ENCODE peak calls at places on chromosomes 7 and 10, in seven cellular contexts. O, G, S, H, C, U and Q are unnamed samples.

GRCh38 chr7:138979988-138980574 is 1.1 kb downstream of the KIAA1549 start:
- DNase-seq in O (no peak), G (peak), S (peak), H (no peak), C (no peak), U (no peak), Q (no peak)

GRCh38 chr10:48693206-48693605 is 8.5 kb downstream of the WDFY4 start:
- DNase-seq in O (no peak), G (no peak), S (no peak), H (no peak), C (no peak), U (no peak), Q (no peak)

GRCh38 chr7:2525931-2526630 is 6.5 kb downstream of the LFNG start:
- DNase-seq in O (no peak), G (no peak), S (no peak), H (no peak), C (no peak), U (no peak), Q (no peak)

GRCh38 chr10:62614389-62615157 is 189.9 kb upstream of the ADO start:
- DNase-seq in O (peak), G (peak), S (no peak), H (no peak), C (no peak), U (no peak), Q (no peak)

GRCh38 chr7:44065431-44066110 is at the start of gene PGAM2:
- DNase-seq in O (no peak), G (no peak), S (peak), H (no peak), C (peak), U (no peak), Q (no peak)

GRCh38 chr7:132410385-132410784 is 165.9 kb downstream of the PLXNA4 start:
- DNase-seq in O (no peak), G (no peak), S (no peak), H (no peak), C (no peak), U (peak), Q (no peak)

GRCh38 chr10:1638889-1639418 is 98.4 kb downstream of the ADARB2 start:
- DNase-seq in O (no peak), G (no peak), S (no peak), H (no peak), C (no peak), U (no peak), Q (no peak)

GRCh38 chr7:23691320-23691719 is 11.3 kb downstream of the FAM221A start:
- DNase-seq in O (no peak), G (no peak), S (no peak), H (no peak), C (no peak), U (no peak), Q (no peak)

GRCh38 chr10:17023386-17024298 is 106.0 kb downstream of the CUBN start:
- DNase-seq in O (peak), G (peak), S (no peak), H (peak), C (no peak), U (peak), Q (no peak)

GRCh38 chr7:1853619-1854520 is 183.8 kb downstream of the ELFN1 start:
- DNase-seq in O (no peak), G (no peak), S (no peak), H (no peak), C (no peak), U (no peak), Q (no peak)

GRCh38 chr7:2760098-2760889 is 72.3 kb downstream of the AMZ1 start:
- DNase-seq in O (peak), G (peak), S (peak), H (peak), C (peak), U (peak), Q (peak)

GRCh38 chr10:14688606-14689005 is 86.1 kb downstream of the FAM107B start:
- DNase-seq in O (no peak), G (no peak), S (no peak), H (peak), C (no peak), U (no peak), Q (no peak)

GRCh38 chr10:33808475-33808874 is 474.0 kb upstream of the NRP1 start:
- DNase-seq in O (no peak), G (no peak), S (no peak), H (no peak), C (no peak), U (no peak), Q (no peak)

GRCh38 chr7:113521468-113521867 is 397.3 kb downstream of the PPP1R3A start:
- DNase-seq in O (no peak), G (no peak), S (no peak), H (no peak), C (no peak), U (no peak), Q (no peak)

GRCh38 chr7:72504057-72504456 is 91.9 kb upstream of the CALN1 start:
- DNase-seq in O (no peak), G (no peak), S (no peak), H (no peak), C (no peak), U (no peak), Q (no peak)

GRCh38 chr7:156703773-156704482 is 63.4 kb downstream of the RNF32 start:
- DNase-seq in O (peak), G (no peak), S (no peak), H (no peak), C (no peak), U (no peak), Q (no peak)

GRCh38 chr7:155288055-155288454 is 9.6 kb upstream of the INSIG1 start:
- DNase-seq in O (no peak), G (no peak), S (no peak), H (no peak), C (no peak), U (no peak), Q (no peak)

GRCh38 chr7:107078517-107078966 is 34.0 kb downstream of the PRKAR2B start:
- DNase-seq in O (no peak), G (peak), S (no peak), H (no peak), C (no peak), U (no peak), Q (no peak)

GRCh38 chr7:55314967-55315366 is 50.2 kb upstream of the LANCL2 start:
- DNase-seq in O (no peak), G (no peak), S (no peak), H (no peak), C (no peak), U (no peak), Q (no peak)

GRCh38 chr7:130649004-130649790 is 19.4 kb downstream of the COPG2 start:
- DNase-seq in O (peak), G (no peak), S (no peak), H (peak), C (no peak), U (peak), Q (no peak)

GRCh38 chr10:110498087-110498981 is 627 bp downstream of the DUSP5 start:
- DNase-seq in O (peak), G (no peak), S (no peak), H (peak), C (peak), U (peak), Q (no peak)

GRCh38 chr10:86646933-86647332 is 7.4 kb upstream of the OPN4 start:
- DNase-seq in O (no peak), G (no peak), S (no peak), H (no peak), C (no peak), U (no peak), Q (no peak)

GRCh38 chr7:100719523-100720319 is 547 bp upstream of the EPO start:
- DNase-seq in O (no peak), G (no peak), S (no peak), H (peak), C (no peak), U (no peak), Q (no peak)